ENCODE peak calls at places on chromosomes 6 and 20, in four cellular contexts. P is hepatocyte, J is lower lobe of right lung, L is IMR-90. Q is an unnamed sample. For H3K27me3, the result is how much of the 10 kb centered on the place peaks cover.

GRCh38 chr20:25338112-25339023 is 52.3 kb downstream of the ABHD12 start:
- DNase-seq in P (no peak), J (no peak), L (no peak), Q (no peak)

GRCh38 chr6:5202206-5202605 is 58.5 kb downstream of the LYRM4 start:
- DNase-seq in P (no peak), J (no peak), L (no peak), Q (no peak)

GRCh38 chr6:137517404-137517803 is 23.2 kb upstream of the OLIG3 start:
- DNase-seq in P (no peak), J (no peak), L (no peak), Q (no peak)

GRCh38 chr20:2379511-2380229 is 1.0 kb upstream of the TGM6 start:
- DNase-seq in P (no peak), J (no peak), L (no peak), Q (no peak)

GRCh38 chr20:59159822-59160740 is 3.5 kb upstream of the ZNF831 start:
- DNase-seq in P (no peak), J (no peak), L (no peak), Q (no peak)

GRCh38 chr20:35539756-35540212 is 2.1 kb upstream of the ERGIC3 start:
- DNase-seq in P (peak), J (peak), L (no peak), Q (no peak)

GRCh38 chr6:33425668-33426577 is 6.1 kb downstream of the SYNGAP1 start:
- DNase-seq in P (peak), J (peak), L (peak), Q (peak)

GRCh38 chr20:60749804-60750602 is 502.1 kb upstream of the CDH4 start:
- DNase-seq in P (no peak), J (no peak), L (no peak), Q (no peak)

GRCh38 chr20:14498809-14499208 is 161.4 kb upstream of the FLRT3 start:
- DNase-seq in P (peak), J (no peak), L (no peak), Q (no peak)

DNA sequence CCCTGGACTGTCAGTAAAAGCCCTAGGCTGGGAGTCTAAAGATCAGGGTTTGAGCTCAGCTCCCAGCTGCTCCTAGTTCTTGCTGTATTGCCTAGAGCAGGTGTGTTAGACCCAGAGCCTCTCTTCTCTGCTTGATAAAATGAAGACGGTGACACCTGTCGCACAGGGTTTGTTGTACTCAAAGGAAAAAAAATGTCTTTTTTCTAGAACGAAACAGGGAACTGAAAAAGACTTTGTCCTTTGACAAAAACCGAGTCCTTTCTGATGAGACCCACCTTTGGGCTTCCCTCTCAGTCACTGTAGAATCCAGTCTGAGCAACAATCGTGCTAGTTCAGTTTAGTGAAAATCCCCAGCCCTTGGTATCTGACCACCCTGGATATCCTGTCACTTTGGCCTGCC is 102.1 kb upstream of the LAMP5 start:
- DNase-seq in P (no peak), J (no peak), L (no peak), Q (no peak)
- TF ChIP-seq CTCF in P (no peak), J (no peak), L (no peak), Q (no peak)

GRCh38 chr6:67506352-67506751 is 1128.7 kb upstream of the ADGRB3 start:
- DNase-seq in P (no peak), J (no peak), L (no peak), Q (no peak)

GRCh38 chr6:67496191-67496590 is 1138.9 kb upstream of the ADGRB3 start:
- DNase-seq in P (no peak), J (no peak), L (no peak), Q (no peak)

GRCh38 chr6:67497749-67498148 is 1137.3 kb upstream of the ADGRB3 start:
- DNase-seq in P (no peak), J (no peak), L (no peak), Q (no peak)

GRCh38 chr6:67501738-67502137 is 1133.3 kb upstream of the ADGRB3 start:
- DNase-seq in P (no peak), J (no peak), L (no peak), Q (no peak)
- H3K4me3 ChIP-seq in P (no peak), J (no peak), L (no peak), Q (no peak)

DNA sequence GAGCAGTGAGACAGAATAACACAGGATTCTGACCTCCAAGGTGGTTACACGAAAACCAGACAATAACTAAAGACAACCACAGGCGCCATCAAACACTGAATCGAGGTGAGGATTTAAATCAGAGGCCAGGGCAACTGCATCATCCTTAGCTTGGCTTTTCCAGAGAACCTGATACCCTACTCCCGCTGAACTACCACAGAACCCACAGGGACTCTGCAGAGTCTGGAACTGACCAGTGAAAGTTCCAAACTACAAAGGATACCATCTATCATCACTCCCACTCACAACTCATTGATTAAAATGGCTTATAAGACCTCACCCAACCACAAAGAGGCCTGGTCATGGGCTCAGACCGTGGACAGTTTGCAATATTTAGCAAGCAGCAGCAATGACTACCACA is 85.0 kb downstream of the BFSP1 start:
- DNase-seq in P (no peak), J (no peak), L (no peak), Q (no peak)
- H3K27me3 ChIP-seq in P (under half), J (under half), L (under half), Q (under half)

DNA sequence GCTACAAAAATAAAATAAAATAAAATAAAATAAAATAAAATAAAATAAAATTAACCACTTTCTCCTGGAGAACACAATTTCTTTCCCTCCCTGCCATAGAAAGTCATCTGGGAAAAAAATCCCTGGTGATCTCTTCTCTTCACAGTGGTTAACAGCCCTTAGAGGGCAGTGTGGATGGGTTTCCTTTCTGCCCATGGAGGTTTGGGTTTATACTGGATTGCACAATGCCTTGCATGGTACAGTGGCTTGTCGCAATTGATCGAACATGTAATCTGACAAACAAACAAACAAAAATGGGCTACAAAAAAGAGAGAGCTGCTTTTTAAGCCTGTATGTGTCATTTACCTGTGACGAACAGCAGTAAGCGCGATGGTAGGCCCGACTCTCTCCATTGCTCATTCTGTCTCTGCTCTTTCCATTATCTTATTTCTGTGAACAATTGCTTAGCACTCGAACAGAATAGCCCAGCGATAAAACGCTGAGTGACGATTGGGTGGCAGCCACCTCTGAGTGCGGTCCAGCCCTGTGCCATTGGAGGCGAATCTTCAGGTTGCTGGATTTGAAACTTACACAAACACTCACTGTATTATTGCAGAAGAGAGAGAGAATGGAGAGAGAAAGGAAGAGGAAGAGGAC is 166.1 kb downstream of the CD83 start:
- DNase-seq in P (no peak), J (no peak), L (no peak), Q (no peak)
- TF ChIP-seq CTCF in P (peak), J (no peak), L (no peak), Q (peak)

DNA sequence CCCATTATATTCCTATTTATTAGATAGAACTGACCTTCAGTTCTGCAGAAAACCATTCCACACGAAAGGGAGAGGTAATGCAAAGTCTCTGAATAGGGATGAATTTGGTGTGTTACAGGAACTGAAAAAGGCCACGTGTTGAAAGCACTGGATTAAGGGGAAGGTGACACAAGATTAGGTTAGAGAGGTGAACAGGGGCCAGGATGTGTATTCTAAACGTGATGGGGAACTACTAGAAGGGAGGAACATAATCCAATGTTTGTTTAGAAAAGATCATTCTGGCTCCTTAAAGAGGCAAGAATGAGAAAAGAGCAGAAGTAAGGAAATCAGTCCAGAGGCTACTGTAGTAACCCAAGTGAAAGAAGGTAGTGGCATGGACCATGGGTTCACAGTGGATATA is 6.3 kb upstream of the ZKSCAN8 start:
- DNase-seq in P (no peak), J (no peak), L (no peak), Q (no peak)
- H3K4me3 ChIP-seq in P (no peak), J (peak), L (no peak), Q (peak)

GRCh38 chr20:54555150-54555549 is 79.8 kb downstream of the DOK5 start:
- DNase-seq in P (no peak), J (no peak), L (no peak), Q (no peak)

GRCh38 chr20:54556406-54556805 is 81.0 kb downstream of the DOK5 start:
- DNase-seq in P (no peak), J (no peak), L (no peak), Q (no peak)

GRCh38 chr20:54560357-54560756 is 85.0 kb downstream of the DOK5 start:
- DNase-seq in P (no peak), J (no peak), L (no peak), Q (no peak)

GRCh38 chr20:54559890-54560289 is 84.5 kb downstream of the DOK5 start:
- DNase-seq in P (no peak), J (no peak), L (no peak), Q (no peak)

DNA sequence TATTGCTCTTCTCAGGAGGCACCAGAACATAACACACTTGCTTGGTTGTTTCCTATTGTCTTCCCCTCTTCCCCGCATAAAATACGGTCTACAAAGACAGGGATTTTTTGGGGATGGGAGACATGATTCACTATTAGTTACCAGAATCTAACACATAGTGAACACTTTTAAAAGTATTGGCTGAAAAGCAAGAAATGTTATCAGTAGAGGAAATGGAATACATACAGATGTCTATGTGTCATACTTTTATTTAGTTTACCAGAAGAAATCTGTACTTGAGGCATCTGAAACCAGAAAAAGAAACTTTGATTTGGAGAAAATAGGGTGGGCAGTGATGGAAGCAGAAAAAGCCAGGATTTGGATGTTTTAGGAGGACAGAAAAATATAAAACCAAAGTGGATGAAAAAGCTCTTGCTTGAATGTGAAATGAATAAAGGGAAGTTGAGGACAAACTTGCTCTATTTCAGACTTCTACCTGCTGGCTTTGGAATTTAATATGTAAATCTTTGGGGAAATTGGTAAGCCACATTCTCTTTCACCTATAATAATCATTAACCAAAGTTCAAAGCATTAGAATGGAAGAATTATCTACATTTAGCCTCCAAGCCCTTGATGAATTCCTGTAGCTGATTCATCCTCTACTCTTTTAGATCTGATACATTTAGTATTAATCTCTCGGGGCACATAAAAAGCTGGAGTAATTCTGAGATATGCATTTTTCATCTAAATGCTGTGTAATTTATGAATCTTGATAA is 82.6 kb downstream of the DOK5 start:
- DNase-seq in P (no peak), J (no peak), L (peak), Q (no peak)
- H3K27me3 ChIP-seq in P (under half), J (under half), L (under half), Q (under half)

GRCh38 chr6:13915566-13916229 is 9.1 kb upstream of the RNF182 start:
- DNase-seq in P (no peak), J (no peak), L (no peak), Q (no peak)
- TF ChIP-seq CTCF in P (no peak), J (no peak), L (no peak), Q (no peak)

GRCh38 chr6:52574709-52575489 is 2.0 kb downstream of the TRAM2 start:
- DNase-seq in P (peak), J (peak), L (no peak), Q (no peak)
- H3K4me3 ChIP-seq in P (peak), J (peak), L (peak), Q (peak)

GRCh38 chr6:43761666-43762409 is 8.2 kb upstream of the VEGFA start:
- DNase-seq in P (no peak), J (peak), L (no peak), Q (no peak)

GRCh38 chr6:43763812-43764522 is 6.0 kb upstream of the VEGFA start:
- DNase-seq in P (no peak), J (peak), L (no peak), Q (no peak)

GRCh38 chr6:43760799-43761168 is 9.2 kb upstream of the VEGFA start:
- DNase-seq in P (no peak), J (peak), L (no peak), Q (peak)

GRCh38 chr6:43763133-43763797 is 6.7 kb upstream of the VEGFA start:
- DNase-seq in P (no peak), J (peak), L (peak), Q (no peak)

DNA sequence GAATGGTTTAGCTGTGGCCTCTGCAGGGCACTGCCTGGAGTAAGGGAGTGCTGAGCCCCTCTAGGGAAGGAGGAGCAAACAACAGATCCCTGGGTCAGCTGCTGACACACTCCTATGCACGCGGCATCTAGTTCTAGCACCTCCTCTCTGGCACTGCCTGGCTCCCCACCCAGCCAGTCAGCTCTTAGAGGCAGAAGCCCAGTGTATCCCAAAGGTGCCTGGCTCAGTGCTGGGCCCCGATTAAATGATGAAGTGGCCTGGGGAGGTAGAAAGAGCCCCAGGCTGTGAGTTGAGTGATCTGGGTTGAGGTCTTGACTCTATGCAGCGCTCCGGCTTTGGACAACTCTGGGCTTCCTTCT is 7.6 kb upstream of the VEGFA start:
- DNase-seq in P (no peak), J (no peak), L (no peak), Q (no peak)
- H3K27me3 ChIP-seq in P (under half), J (under half), L (under half), Q (under half)